ENCODE peak calls at places on chromosome 17, in eight cellular contexts. One of them, this sample, is unnamed.

GRCh38 chr17:64058547-64059115 is 38.2 kb upstream of the ICAM2 start:
- DNase-seq in heart right ventricle: no peak
- DNase-seq in ascending aorta: no peak
- DNase-seq in breast epithelium: no peak
- DNase-seq in spleen: no peak
- DNase-seq in prostate gland: no peak
- DNase-seq in CD4-positive, CD25-positive, alpha-beta regulatory T cell: no peak
- DNase-seq in OCI-LY7: peak; percentile 35
- DNase-seq in this sample: peak; percentile 88

GRCh38 chr17:2400474-2400866 is 390 bp downstream of the MNT start:
- DNase-seq in heart right ventricle: peak; percentile 54
- DNase-seq in ascending aorta: no peak
- DNase-seq in breast epithelium: no peak
- DNase-seq in spleen: peak; percentile 95
- DNase-seq in prostate gland: no peak
- DNase-seq in CD4-positive, CD25-positive, alpha-beta regulatory T cell: peak; percentile 62
- DNase-seq in OCI-LY7: peak; percentile 79
- DNase-seq in this sample: peak; percentile 58

GRCh38 chr17:73068322-73069153 is 23.9 kb downstream of the SLC39A11 start:
- DNase-seq in heart right ventricle: no peak
- DNase-seq in ascending aorta: no peak
- DNase-seq in breast epithelium: no peak
- DNase-seq in spleen: no peak
- DNase-seq in prostate gland: no peak
- DNase-seq in CD4-positive, CD25-positive, alpha-beta regulatory T cell: no peak
- DNase-seq in OCI-LY7: no peak
- DNase-seq in this sample: no peak

GRCh38 chr17:65278050-65278819 is 141.1 kb downstream of the RGS9 start:
- DNase-seq in heart right ventricle: peak; percentile 18
- DNase-seq in ascending aorta: no peak
- DNase-seq in breast epithelium: no peak
- DNase-seq in spleen: no peak
- DNase-seq in prostate gland: peak; percentile 44
- DNase-seq in CD4-positive, CD25-positive, alpha-beta regulatory T cell: no peak
- DNase-seq in OCI-LY7: peak; percentile 6
- DNase-seq in this sample: peak; percentile 32

GRCh38 chr17:73142763-73143395 is 21.9 kb upstream of the SSTR2 start:
- DNase-seq in heart right ventricle: no peak
- DNase-seq in ascending aorta: no peak
- DNase-seq in breast epithelium: no peak
- DNase-seq in spleen: no peak
- DNase-seq in prostate gland: no peak
- DNase-seq in CD4-positive, CD25-positive, alpha-beta regulatory T cell: no peak
- DNase-seq in OCI-LY7: no peak
- DNase-seq in this sample: no peak

GRCh38 chr17:29722411-29723198 is 99.9 kb upstream of the CORO6 start:
- DNase-seq in heart right ventricle: peak; percentile 78
- DNase-seq in ascending aorta: peak; percentile 25
- DNase-seq in breast epithelium: no peak
- DNase-seq in spleen: no peak
- DNase-seq in prostate gland: peak; percentile 11
- DNase-seq in CD4-positive, CD25-positive, alpha-beta regulatory T cell: peak; percentile 70
- DNase-seq in OCI-LY7: peak; percentile 95
- DNase-seq in this sample: peak; percentile 32

GRCh38 chr17:46191332-46192210 is 1.7 kb downstream of the KANSL1 start:
- DNase-seq in heart right ventricle: no peak
- DNase-seq in ascending aorta: no peak
- DNase-seq in breast epithelium: no peak
- DNase-seq in spleen: no peak
- DNase-seq in prostate gland: peak; percentile 25
- DNase-seq in CD4-positive, CD25-positive, alpha-beta regulatory T cell: no peak
- DNase-seq in OCI-LY7: peak; percentile 49
- DNase-seq in this sample: no peak

GRCh38 chr17:32483451-32484019 is 3.3 kb upstream of the CDK5R1 start:
- DNase-seq in heart right ventricle: peak; percentile 89
- DNase-seq in ascending aorta: no peak
- DNase-seq in breast epithelium: no peak
- DNase-seq in spleen: peak; percentile 84
- DNase-seq in prostate gland: peak; percentile 36
- DNase-seq in CD4-positive, CD25-positive, alpha-beta regulatory T cell: peak; percentile 61
- DNase-seq in OCI-LY7: peak; percentile 75
- DNase-seq in this sample: peak; percentile 63

GRCh38 chr17:73625975-73626706 is 18.1 kb downstream of the SDK2 start:
- DNase-seq in heart right ventricle: peak; percentile 42
- DNase-seq in ascending aorta: no peak
- DNase-seq in breast epithelium: peak; percentile 62
- DNase-seq in spleen: peak; percentile 58
- DNase-seq in prostate gland: peak; percentile 72
- DNase-seq in CD4-positive, CD25-positive, alpha-beta regulatory T cell: no peak
- DNase-seq in OCI-LY7: no peak
- DNase-seq in this sample: no peak

GRCh38 chr17:14095202-14095601 is 25.9 kb downstream of the COX10 start:
- DNase-seq in heart right ventricle: no peak
- DNase-seq in ascending aorta: no peak
- DNase-seq in breast epithelium: no peak
- DNase-seq in spleen: no peak
- DNase-seq in prostate gland: no peak
- DNase-seq in CD4-positive, CD25-positive, alpha-beta regulatory T cell: no peak
- DNase-seq in OCI-LY7: no peak
- DNase-seq in this sample: no peak

GRCh38 chr17:43135454-43135819 is 10.3 kb upstream of the BRCA1 start:
- DNase-seq in heart right ventricle: no peak
- DNase-seq in ascending aorta: no peak
- DNase-seq in breast epithelium: no peak
- DNase-seq in spleen: no peak
- DNase-seq in prostate gland: no peak
- DNase-seq in CD4-positive, CD25-positive, alpha-beta regulatory T cell: no peak
- DNase-seq in OCI-LY7: no peak
- DNase-seq in this sample: no peak

GRCh38 chr17:31269597-31269996 is 27.4 kb downstream of the OMG start:
- DNase-seq in heart right ventricle: peak; percentile 9
- DNase-seq in ascending aorta: no peak
- DNase-seq in breast epithelium: no peak
- DNase-seq in spleen: no peak
- DNase-seq in prostate gland: no peak
- DNase-seq in CD4-positive, CD25-positive, alpha-beta regulatory T cell: no peak
- DNase-seq in OCI-LY7: no peak
- DNase-seq in this sample: no peak

GRCh38 chr17:69282002-69282401 is 44.9 kb downstream of the ABCA5 start:
- DNase-seq in heart right ventricle: no peak
- DNase-seq in ascending aorta: no peak
- DNase-seq in breast epithelium: no peak
- DNase-seq in spleen: no peak
- DNase-seq in prostate gland: no peak
- DNase-seq in CD4-positive, CD25-positive, alpha-beta regulatory T cell: no peak
- DNase-seq in OCI-LY7: no peak
- DNase-seq in this sample: no peak

GRCh38 chr17:80109066-80109618 is 7.8 kb downstream of the GAA start:
- DNase-seq in heart right ventricle: no peak
- DNase-seq in ascending aorta: no peak
- DNase-seq in breast epithelium: no peak
- DNase-seq in spleen: peak; percentile 41
- DNase-seq in prostate gland: no peak
- DNase-seq in CD4-positive, CD25-positive, alpha-beta regulatory T cell: no peak
- DNase-seq in OCI-LY7: no peak
- DNase-seq in this sample: no peak

GRCh38 chr17:54099221-54099620 is 276.5 kb downstream of the KIF2B start:
- DNase-seq in heart right ventricle: no peak
- DNase-seq in ascending aorta: no peak
- DNase-seq in breast epithelium: no peak
- DNase-seq in spleen: no peak
- DNase-seq in prostate gland: no peak
- DNase-seq in CD4-positive, CD25-positive, alpha-beta regulatory T cell: no peak
- DNase-seq in OCI-LY7: no peak
- DNase-seq in this sample: no peak

GRCh38 chr17:10638151-10638550 is 19.0 kb downstream of the MYH3 start:
- DNase-seq in heart right ventricle: no peak
- DNase-seq in ascending aorta: no peak
- DNase-seq in breast epithelium: no peak
- DNase-seq in spleen: peak; percentile 47
- DNase-seq in prostate gland: no peak
- DNase-seq in CD4-positive, CD25-positive, alpha-beta regulatory T cell: no peak
- DNase-seq in OCI-LY7: no peak
- DNase-seq in this sample: no peak

GRCh38 chr17:40024901-40025300 is 9.7 kb downstream of the CSF3 start:
- DNase-seq in heart right ventricle: no peak
- DNase-seq in ascending aorta: no peak
- DNase-seq in breast epithelium: no peak
- DNase-seq in spleen: no peak
- DNase-seq in prostate gland: no peak
- DNase-seq in CD4-positive, CD25-positive, alpha-beta regulatory T cell: no peak
- DNase-seq in OCI-LY7: no peak
- DNase-seq in this sample: no peak

GRCh38 chr17:71260366-71260765 is 860.5 kb upstream of the SOX9 start:
- DNase-seq in heart right ventricle: no peak
- DNase-seq in ascending aorta: no peak
- DNase-seq in breast epithelium: no peak
- DNase-seq in spleen: no peak
- DNase-seq in prostate gland: no peak
- DNase-seq in CD4-positive, CD25-positive, alpha-beta regulatory T cell: no peak
- DNase-seq in OCI-LY7: no peak
- DNase-seq in this sample: no peak

GRCh38 chr17:27247071-27247957 is 46.6 kb upstream of the WSB1 start:
- DNase-seq in heart right ventricle: peak; percentile 76
- DNase-seq in ascending aorta: peak; percentile 28
- DNase-seq in breast epithelium: peak; percentile 85
- DNase-seq in spleen: peak; percentile 81
- DNase-seq in prostate gland: peak; percentile 95
- DNase-seq in CD4-positive, CD25-positive, alpha-beta regulatory T cell: no peak
- DNase-seq in OCI-LY7: no peak
- DNase-seq in this sample: peak; percentile 46

DNA sequence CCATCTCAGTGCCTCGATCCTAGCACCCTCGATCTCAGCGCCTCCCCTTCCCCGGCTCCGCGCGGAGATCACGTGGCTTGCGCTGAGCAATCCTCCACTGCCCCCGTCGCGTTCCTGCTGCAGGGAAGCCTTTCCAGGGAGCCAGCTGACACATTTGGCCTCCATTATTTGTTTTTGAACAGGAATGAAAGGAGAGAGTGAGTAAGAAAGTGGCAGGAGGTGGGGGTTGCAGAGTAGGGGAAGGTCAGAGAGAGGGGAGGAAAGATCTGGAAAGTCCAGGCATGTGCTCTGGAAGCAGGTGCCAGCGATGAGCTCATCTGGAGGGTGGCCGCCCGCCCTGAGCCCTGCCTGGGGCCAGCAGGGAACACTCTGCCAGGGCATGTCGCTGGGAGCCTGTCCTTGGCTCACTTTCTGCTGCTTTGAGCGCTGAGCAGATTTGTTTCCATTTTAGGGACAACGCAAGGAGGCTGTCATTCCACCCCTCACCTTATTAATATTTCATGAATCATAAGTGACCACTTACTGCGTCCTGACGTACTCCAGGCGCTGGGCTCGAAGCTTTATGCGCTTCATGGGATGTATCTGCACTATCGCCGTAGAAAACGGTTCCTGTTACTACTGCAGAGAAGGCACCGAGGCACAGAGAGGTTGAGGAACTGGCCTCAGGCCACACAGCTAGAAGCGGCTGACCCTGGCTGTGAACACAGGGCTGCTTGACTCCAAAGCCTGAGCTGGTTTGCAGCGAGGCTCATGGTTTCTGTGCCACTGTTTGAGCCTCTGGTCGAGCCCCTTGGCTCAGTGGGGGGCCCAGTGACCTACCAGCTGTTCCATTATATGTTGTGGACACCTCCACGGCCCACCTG is 283.1 kb downstream of the SEC14L1 start:
- DNase-seq in heart right ventricle: peak; percentile 88
- DNase-seq in ascending aorta: peak; percentile 84
- DNase-seq in breast epithelium: peak; percentile 83
- DNase-seq in spleen: no peak
- DNase-seq in prostate gland: peak; percentile 72
- DNase-seq in CD4-positive, CD25-positive, alpha-beta regulatory T cell: no peak
- DNase-seq in OCI-LY7: no peak
- DNase-seq in this sample: peak; percentile 75
- H3K4me1 ChIP-seq in heart right ventricle: peaks cover 100% of the 10 kb centered on the region
- H3K4me1 ChIP-seq in ascending aorta: peaks cover 33% of the 10 kb centered on the region
- H3K4me1 ChIP-seq in breast epithelium: peaks cover 78% of the 10 kb centered on the region
- H3K4me1 ChIP-seq in spleen: peaks cover 74% of the 10 kb centered on the region
- H3K4me1 ChIP-seq in prostate gland: peaks cover 29% of the 10 kb centered on the region
- H3K4me1 ChIP-seq in CD4-positive, CD25-positive, alpha-beta regulatory T cell: peaks cover 75% of the 10 kb centered on the region
- H3K4me1 ChIP-seq in OCI-LY7: peaks cover 71% of the 10 kb centered on the region
- H3K4me1 ChIP-seq in this sample: peaks cover 88% of the 10 kb centered on the region

DNA sequence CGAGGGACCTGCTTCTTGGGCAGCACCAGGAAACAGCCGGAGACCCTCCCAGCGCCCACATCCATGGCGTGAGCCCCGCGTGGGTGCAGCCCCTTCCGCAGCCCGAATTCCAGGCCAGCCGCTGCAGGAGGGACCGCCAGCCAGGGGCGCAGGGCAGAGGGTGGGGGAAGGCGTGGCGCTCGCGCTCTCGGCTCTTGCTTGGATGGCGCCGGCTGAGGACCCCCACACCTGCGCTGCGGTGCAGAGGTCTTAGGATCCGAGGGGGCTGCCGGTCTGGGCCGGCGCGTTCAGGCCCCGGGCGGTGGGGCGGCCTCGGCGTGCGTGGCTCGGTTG is 28.8 kb downstream of the ACTG1 start:
- DNase-seq in heart right ventricle: no peak
- DNase-seq in ascending aorta: no peak
- DNase-seq in breast epithelium: no peak
- DNase-seq in spleen: no peak
- DNase-seq in prostate gland: no peak
- DNase-seq in CD4-positive, CD25-positive, alpha-beta regulatory T cell: no peak
- DNase-seq in OCI-LY7: no peak
- DNase-seq in this sample: no peak
- H3K4me1 ChIP-seq in heart right ventricle: peaks cover 56% of the 10 kb centered on the region
- H3K4me1 ChIP-seq in ascending aorta: peaks cover 11% of the 10 kb centered on the region
- H3K4me1 ChIP-seq in breast epithelium: no peaks in the 10 kb centered on the region
- H3K4me1 ChIP-seq in spleen: peaks cover 38% of the 10 kb centered on the region
- H3K4me1 ChIP-seq in prostate gland: peaks cover 11% of the 10 kb centered on the region
- H3K4me1 ChIP-seq in CD4-positive, CD25-positive, alpha-beta regulatory T cell: peaks cover 37% of the 10 kb centered on the region
- H3K4me1 ChIP-seq in OCI-LY7: peaks cover 49% of the 10 kb centered on the region
- H3K4me1 ChIP-seq in this sample: peaks cover 60% of the 10 kb centered on the region

DNA sequence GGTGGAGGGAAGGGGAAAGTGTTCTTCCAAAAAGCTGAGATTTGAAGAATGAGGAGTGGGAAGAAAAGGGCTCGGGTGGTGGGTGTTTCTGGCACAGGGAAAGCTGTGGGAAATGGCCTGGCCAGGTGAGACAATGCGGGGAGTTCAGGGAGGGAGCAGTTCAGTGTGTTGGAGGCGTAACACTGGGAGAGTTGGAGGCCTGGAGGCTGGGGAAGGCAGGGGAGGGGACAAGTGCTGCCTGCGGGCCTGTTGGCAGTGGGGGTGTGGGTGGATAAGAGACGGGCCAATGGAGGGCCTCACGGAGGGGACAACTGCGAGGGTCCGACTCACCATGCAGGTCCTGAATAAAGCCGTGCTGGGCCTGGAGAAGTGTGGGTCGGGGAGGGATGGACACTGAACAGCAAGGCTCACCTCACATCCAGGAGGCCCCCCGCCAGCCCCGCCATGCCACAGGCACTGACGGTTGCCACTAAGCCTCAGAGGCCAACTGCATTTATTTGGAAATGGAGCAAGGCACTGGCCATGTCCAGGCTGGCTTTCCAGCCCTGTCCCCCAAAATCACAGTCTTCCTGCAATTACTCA is 17.8 kb upstream of the KRT19 start:
- DNase-seq in heart right ventricle: no peak
- DNase-seq in ascending aorta: no peak
- DNase-seq in breast epithelium: no peak
- DNase-seq in spleen: no peak
- DNase-seq in prostate gland: no peak
- DNase-seq in CD4-positive, CD25-positive, alpha-beta regulatory T cell: no peak
- DNase-seq in OCI-LY7: no peak
- DNase-seq in this sample: no peak
- H3K4me1 ChIP-seq in heart right ventricle: peaks cover 8% of the 10 kb centered on the region
- H3K4me1 ChIP-seq in ascending aorta: peaks cover 11% of the 10 kb centered on the region
- H3K4me1 ChIP-seq in breast epithelium: peaks cover 12% of the 10 kb centered on the region
- H3K4me1 ChIP-seq in spleen: peaks cover 12% of the 10 kb centered on the region
- H3K4me1 ChIP-seq in prostate gland: peaks cover 8% of the 10 kb centered on the region
- H3K4me1 ChIP-seq in CD4-positive, CD25-positive, alpha-beta regulatory T cell: peaks cover 12% of the 10 kb centered on the region
- H3K4me1 ChIP-seq in OCI-LY7: no peaks in the 10 kb centered on the region
- H3K4me1 ChIP-seq in this sample: peaks cover 23% of the 10 kb centered on the region

GRCh38 chr17:74780443-74781238 is 4.5 kb upstream of the NAT9 start:
- DNase-seq in heart right ventricle: no peak
- DNase-seq in ascending aorta: no peak
- DNase-seq in breast epithelium: no peak
- DNase-seq in spleen: no peak
- DNase-seq in prostate gland: no peak
- DNase-seq in CD4-positive, CD25-positive, alpha-beta regulatory T cell: peak; percentile 29
- DNase-seq in OCI-LY7: peak; percentile 89
- DNase-seq in this sample: no peak
- H3K4me1 ChIP-seq in heart right ventricle: peaks cover 11% of the 10 kb centered on the region
- H3K4me1 ChIP-seq in ascending aorta: no peaks in the 10 kb centered on the region
- H3K4me1 ChIP-seq in breast epithelium: peaks cover 6% of the 10 kb centered on the region
- H3K4me1 ChIP-seq in spleen: peaks cover 23% of the 10 kb centered on the region
- H3K4me1 ChIP-seq in prostate gland: peaks cover 5% of the 10 kb centered on the region
- H3K4me1 ChIP-seq in CD4-positive, CD25-positive, alpha-beta regulatory T cell: peaks cover 36% of the 10 kb centered on the region
- H3K4me1 ChIP-seq in OCI-LY7: peaks cover 46% of the 10 kb centered on the region
- H3K4me1 ChIP-seq in this sample: peaks cover 18% of the 10 kb centered on the region